ENCODE peak calls at places on chromosomes 4 and X, in four cellular contexts. C is WERI-Rb-1, D is NCI-H748 treated with DMSO at 0.1 percent for 48 hours, O is caudate nucleus. K is an unnamed sample.

GRCh38 chr4:126869967-126870366 is 762.8 kb upstream of the INTU start:
- DNase-seq in D (no peak), O (no peak), C (no peak), K (no peak)

GRCh38 chrX:34063616-34064015 is 68.5 kb downstream of the FAM47A start:
- DNase-seq in O (no peak), D (no peak), C (no peak), K (no peak)

GRCh38 chr4:145734051-145734450 is 54.1 kb downstream of the C4orf51 start:
- DNase-seq in C (no peak), O (no peak), D (no peak), K (no peak)

GRCh38 chr4:29970626-29971025 is 749.5 kb upstream of the PCDH7 start:
- DNase-seq in C (peak; percentile 35), O (no peak), D (no peak), K (no peak)

GRCh38 chr4:33407496-33407895 is 2687.3 kb downstream of the PCDH7 start:
- DNase-seq in C (no peak), D (no peak), O (no peak), K (no peak)

GRCh38 chr4:118033148-118034060 is 882 bp upstream of the NDST3 start:
- DNase-seq in D (peak; percentile 44), C (peak; percentile 73), O (peak; percentile 62), K (no peak)

GRCh38 chr4:183180096-183180495 is 81.0 kb downstream of the WWC2 start:
- DNase-seq in D (no peak), O (no peak), C (no peak), K (no peak)

GRCh38 chrX:319579-320125 is 1.1 kb upstream of the GTPBP6 start:
- DNase-seq in D (no peak), O (no peak), C (no peak), K (no peak)

GRCh38 chr4:36624030-36624429 is 342.6 kb downstream of the DTHD1 start:
- DNase-seq in D (no peak), C (no peak), O (no peak), K (no peak)

GRCh38 chr4:38615847-38616246 is 48.2 kb upstream of the KLF3 start:
- DNase-seq in C (no peak), D (no peak), O (no peak), K (no peak)

GRCh38 chr4:70901607-70901983 is 574 bp upstream of the MOB1B start:
- DNase-seq in C (no peak), D (no peak), O (no peak), K (no peak)

GRCh38 chrX:56764153-56764974 is 35.3 kb downstream of the NBDY start:
- DNase-seq in C (peak; percentile 72), O (no peak), D (no peak), K (no peak)

GRCh38 chr4:6892190-6892908 is 17.3 kb upstream of the TBC1D14 start:
- DNase-seq in O (no peak), D (no peak), C (peak; percentile 79), K (no peak)

GRCh38 chr4:3302164-3302785 is 9.5 kb downstream of the RGS12 start:
- DNase-seq in O (no peak), D (no peak), C (no peak), K (no peak)

GRCh38 chrX:53678667-53679066 is 7.9 kb downstream of the HUWE1 start:
- DNase-seq in O (no peak), D (no peak), C (no peak), K (peak; percentile 4)

GRCh38 chrX:119690921-119691716 is 1.8 kb downstream of the SEPTIN6 start:
- DNase-seq in O (no peak), C (no peak), D (no peak), K (peak; percentile 22)

GRCh38 chrX:115459883-115460564 is 101.0 kb upstream of the PLS3 start:
- DNase-seq in D (no peak), O (no peak), C (no peak), K (no peak)

GRCh38 chr4:119550857-119551532 is 77.6 kb downstream of the PDE5A start:
- DNase-seq in C (no peak), O (no peak), D (no peak), K (no peak)

GRCh38 chr4:153940916-153941315 is 152.0 kb upstream of the SFRP2 start:
- DNase-seq in O (no peak), D (no peak), C (peak; percentile 31), K (no peak)

GRCh38 chr4:180962268-180962667 is 1280.9 kb upstream of the TENM3 start:
- DNase-seq in O (no peak), C (no peak), D (no peak), K (no peak)

GRCh38 chrX:71666240-71667223 is 814 bp upstream of the LOC101059915 start:
- DNase-seq in D (no peak), O (no peak), C (no peak), K (no peak)

GRCh38 chrX:41421071-41421729 is 25.9 kb upstream of the NYX start:
- DNase-seq in O (no peak), C (no peak), D (no peak), K (peak; percentile 8)

GRCh38 chr4:186669159-186669720 is 54.4 kb downstream of the FAT1 start:
- DNase-seq in D (no peak), C (no peak), O (peak; percentile 52), K (peak; percentile 30)

GRCh38 chr4:36414248-36414647 is 132.8 kb downstream of the DTHD1 start:
- DNase-seq in C (no peak), D (peak; percentile 3), O (no peak), K (peak; percentile 18)

GRCh38 chr4:24312261-24312913 is 272.0 kb downstream of the DHX15 start:
- DNase-seq in C (no peak), O (no peak), D (no peak), K (no peak)

GRCh38 chrX:54292755-54293154 is 65.1 kb downstream of the WNK3 start:
- DNase-seq in C (no peak), D (no peak), O (no peak), K (no peak)

GRCh38 chr4:188778880-188779279 is 639.6 kb downstream of the TRIML1 start:
- DNase-seq in D (no peak), O (no peak), C (no peak), K (no peak)

GRCh38 chr4:106365613-106366012 is 3.0 kb downstream of the GIMD1 start:
- DNase-seq in C (no peak), D (no peak), O (no peak), K (no peak)

GRCh38 chrX:31127716-31128115 is 55.9 kb upstream of the FTHL17 start:
- DNase-seq in C (no peak), D (no peak), O (no peak), K (no peak)

GRCh38 chr4:113294910-113295309 is 245.5 kb downstream of the ANK2 start:
- DNase-seq in C (no peak), O (no peak), D (no peak), K (no peak)

GRCh38 chr4:48311896-48312295 is 29.4 kb upstream of the SLAIN2 start:
- DNase-seq in D (no peak), O (no peak), C (no peak), K (no peak)

GRCh38 chr4:89434364-89434988 is 126.9 kb upstream of the GPRIN3 start:
- DNase-seq in D (peak; percentile 33), O (no peak), C (no peak), K (no peak)

K was measured in NCI-H524.